ENCODE peak calls at places on chromosomes 1 and 21, in five cellular contexts. A, E, R, U and D are unnamed samples.

GRCh38 chr1:37828410-37829074 is 20.5 kb upstream of the YRDC start:
- DNase-seq in U (no peak), A (no peak), E (no peak), R (no peak), D (no peak)

GRCh38 chr1:107277022-107277421 is 136.2 kb downstream of the NTNG1 start:
- DNase-seq in E (peak; percentile 25), A (no peak), U (no peak), R (peak; percentile 54), D (no peak)

GRCh38 chr1:20233394-20233793 is 47.1 kb upstream of the PLA2G2C start:
- DNase-seq in R (no peak), A (no peak), E (no peak), U (no peak), D (no peak)

GRCh38 chr1:155977607-155978324 is 581 bp downstream of the ARHGEF2 start:
- DNase-seq in R (peak; percentile 71), E (no peak), U (no peak), A (no peak), D (peak; percentile 65)

GRCh38 chr1:24715658-24716057 is 29.6 kb upstream of the CLIC4 start:
- DNase-seq in U (no peak), A (no peak), R (no peak), E (no peak), D (no peak)

GRCh38 chr1:8162168-8162567 is 136.1 kb upstream of the ERRFI1 start:
- DNase-seq in E (no peak), U (no peak), R (no peak), A (no peak), D (no peak)

GRCh38 chr1:15616704-15617172 is 520 bp upstream of the DDI2 start:
- DNase-seq in U (no peak), R (no peak), A (no peak), E (no peak), D (peak; percentile 40)

GRCh38 chr1:201739492-201740085 is 89.4 kb upstream of the IPO9 start:
- DNase-seq in R (peak; percentile 77), U (no peak), E (peak; percentile 83), A (no peak), D (peak; percentile 54)

GRCh38 chr1:44524655-44525530 is 119.8 kb downstream of the RNF220 start:
- DNase-seq in A (no peak), U (no peak), E (no peak), R (no peak), D (no peak)

GRCh38 chr1:109928591-109929111 is 18.0 kb downstream of the CSF1 start:
- DNase-seq in A (no peak), R (no peak), E (peak; percentile 58), U (no peak), D (peak; percentile 75)

GRCh38 chr21:32093758-32094463 is 184.9 kb downstream of the MIS18A start:
- DNase-seq in E (no peak), R (no peak), A (no peak), U (no peak), D (no peak)
- TF ChIP-seq EP300 in E (no peak), R (no peak), A (no peak), U (no peak), D (no peak)

DNA sequence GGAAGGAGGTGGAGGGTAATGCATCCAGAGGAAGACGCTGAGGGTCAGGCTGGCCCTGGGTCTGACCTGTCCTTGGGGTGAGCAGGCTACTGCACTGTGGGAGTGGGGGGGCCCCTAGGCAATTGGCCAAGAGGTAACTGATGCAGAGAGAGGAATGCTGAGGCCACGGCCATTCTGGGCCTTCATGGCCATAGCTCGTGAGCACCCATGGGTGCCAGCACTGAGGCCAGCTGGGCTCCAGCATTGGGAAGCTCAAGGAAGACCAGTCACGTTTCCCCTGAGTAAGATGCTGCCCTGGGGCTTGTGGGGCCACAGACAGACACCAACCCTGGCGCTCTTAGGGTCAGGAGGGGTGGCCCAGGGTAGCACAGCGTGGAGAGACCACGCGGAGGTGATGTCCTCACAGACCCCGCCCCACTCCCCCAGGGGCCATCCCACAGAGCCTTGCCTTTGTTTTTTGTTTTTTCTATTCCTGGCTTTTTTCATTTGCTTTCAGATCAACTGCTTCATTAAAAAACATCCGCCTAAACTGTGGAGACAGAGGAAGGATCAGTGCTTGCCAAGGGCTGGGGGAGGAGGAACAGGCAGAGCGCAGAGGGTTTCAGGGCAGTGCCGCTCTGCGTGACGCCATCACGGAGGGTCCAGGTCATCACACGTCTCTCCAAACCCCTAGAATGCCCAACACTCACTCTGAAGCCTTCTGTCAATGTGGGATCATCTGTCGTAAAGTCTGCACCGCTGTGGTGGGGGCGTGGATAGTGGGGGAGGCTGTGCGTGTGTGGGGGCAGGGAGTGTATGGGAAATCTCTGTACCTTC is 61.1 kb downstream of the SIK1 start:
- DNase-seq in R (no peak), U (no peak), E (no peak), A (no peak), D (peak; percentile 73)
- TF ChIP-seq EP300 in R (no peak), U (no peak), E (no peak), A (no peak), D (no peak)

DNA sequence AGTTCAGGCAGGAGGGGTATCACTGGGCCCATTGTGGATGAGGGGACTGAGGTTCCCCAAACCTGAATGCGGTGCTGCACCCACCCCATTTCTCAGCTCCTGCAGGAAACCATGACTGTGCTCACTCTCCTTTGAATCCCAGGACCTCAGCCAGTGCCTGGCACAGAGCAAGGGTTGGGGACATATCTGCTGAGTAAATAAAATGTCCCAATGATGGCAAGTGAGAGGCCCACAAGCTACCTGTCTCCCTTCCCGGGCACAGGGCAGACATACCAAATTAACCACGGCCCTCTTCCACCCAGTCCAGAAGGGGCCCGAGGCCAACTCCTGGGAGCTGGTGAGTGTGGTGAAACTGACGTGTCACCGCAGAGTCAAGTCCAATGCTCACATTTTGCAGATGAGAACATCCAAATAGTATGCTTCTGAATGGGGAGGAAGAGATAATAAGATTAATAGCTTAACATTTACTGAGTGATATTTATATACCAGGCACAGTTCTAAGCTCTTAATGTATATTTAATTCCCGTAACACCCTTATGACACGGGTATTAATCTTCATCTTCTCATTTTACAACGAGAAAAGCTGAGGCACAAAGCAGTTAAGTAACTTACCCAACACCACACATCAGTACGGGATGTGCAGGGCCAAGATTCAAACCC is 97.7 kb downstream of the EPHB2 start:
- DNase-seq in R (no peak), U (no peak), E (no peak), A (no peak), D (no peak)
- TF ChIP-seq EP300 in R (no peak), U (no peak), E (no peak), A (no peak), D (no peak)

GRCh38 chr1:71562298-71562697 is 481.5 kb upstream of the ZRANB2 start:
- DNase-seq in R (no peak), A (no peak), E (no peak), U (no peak), D (no peak)

GRCh38 chr1:71561729-71562128 is 480.9 kb upstream of the ZRANB2 start:
- DNase-seq in U (no peak), R (no peak), A (no peak), E (no peak), D (no peak)

GRCh38 chr1:71565267-71565666 is 484.4 kb upstream of the ZRANB2 start:
- DNase-seq in E (no peak), R (no peak), U (no peak), A (no peak), D (no peak)

GRCh38 chr1:71559880-71560279 is 479.0 kb upstream of the ZRANB2 start:
- DNase-seq in R (no peak), A (no peak), U (no peak), E (no peak), D (no peak)

GRCh38 chr1:71561206-71561605 is 480.4 kb upstream of the ZRANB2 start:
- DNase-seq in R (no peak), U (no peak), E (no peak), A (no peak), D (no peak)
- TF ChIP-seq EP300 in R (no peak), U (no peak), E (no peak), A (no peak), D (no peak)